ENCODE peak calls at places on chromosomes 12 and 14, in eight cellular contexts. N is HL-60; X is T follicular helper cell; T is ovary; R is AG04450; S is stimulated activated CD4-positive, alpha-beta T cell treated with anti-CD3 and anti-CD28 coated beads, Interleukin-2, amount 100 ng/mL, for 24 hours; L is stimulated activated CD8-positive, alpha-beta memory T cell treated with anti-CD3 and anti-CD28 coated beads, Interleukin-4, amount 100 ng/mL, for 1 hour; J is nephron progenitor cell. C is an unnamed sample.

GRCh38 chr14:28754209-28754985 is 12.2 kb upstream of the FOXG1 start:
- DNase-seq in X (no peak), T (no peak), R (no peak), N (peak), J (peak), S (no peak), L (no peak), C (peak)

GRCh38 chr14:80637726-80638619 is 303.6 kb downstream of the CEP128 start:
- DNase-seq in R (no peak), N (no peak), L (no peak), T (no peak), J (no peak), X (no peak), S (no peak), C (no peak)

GRCh38 chr12:68904351-68904982 is 28.5 kb downstream of the CPM start:
- DNase-seq in J (no peak), L (no peak), R (no peak), X (no peak), S (no peak), N (peak), T (no peak), C (no peak)

GRCh38 chr14:77882098-77882497 is 82.2 kb downstream of the ADCK1 start:
- DNase-seq in R (no peak), L (no peak), J (no peak), X (no peak), T (no peak), S (no peak), N (no peak), C (peak)

GRCh38 chr14:52349731-52350130 is 35.6 kb downstream of the PTGER2 start:
- DNase-seq in L (no peak), S (no peak), J (no peak), X (no peak), R (no peak), T (no peak), N (no peak), C (no peak)

GRCh38 chr14:76977793-76978730 is 50.4 kb downstream of the IRF2BPL start:
- DNase-seq in R (peak), J (no peak), T (peak), S (peak), L (peak), X (peak), N (peak), C (no peak)

GRCh38 chr14:101947577-101947903 is 16.8 kb upstream of the DYNC1H1 start:
- DNase-seq in L (no peak), R (no peak), T (no peak), S (peak), J (no peak), N (no peak), X (peak), C (peak)

GRCh38 chr14:92385561-92385960 is 62.6 kb downstream of the SLC24A4 start:
- DNase-seq in N (no peak), T (no peak), L (no peak), X (no peak), R (no peak), J (no peak), S (no peak), C (no peak)

GRCh38 chr14:100610511-100611217 is 23.4 kb upstream of the BEGAIN start:
- DNase-seq in J (no peak), X (no peak), N (no peak), R (no peak), S (no peak), T (no peak), L (no peak), C (no peak)

GRCh38 chr12:57560516-57560915 is 10.7 kb downstream of the KIF5A start:
- DNase-seq in S (no peak), J (no peak), X (no peak), R (no peak), L (no peak), N (no peak), T (no peak), C (no peak)

GRCh38 chr14:37945959-37946358 is 261.7 kb upstream of the SSTR1 start:
- DNase-seq in J (no peak), R (no peak), L (no peak), T (no peak), N (no peak), S (no peak), X (no peak), C (no peak)

GRCh38 chr14:23160924-23161522 is 22.4 kb downstream of the SLC7A8 start:
- DNase-seq in T (peak), N (peak), R (peak), L (no peak), X (no peak), S (no peak), J (no peak), C (no peak)

GRCh38 chr12:89544730-89545184 is 18.9 kb upstream of the POC1B start:
- DNase-seq in X (no peak), S (no peak), R (no peak), T (no peak), N (no peak), J (peak), L (no peak), C (no peak)

GRCh38 chr12:124588689-124589318 is 21.4 kb upstream of the NCOR2 start:
- DNase-seq in L (no peak), J (no peak), R (no peak), S (peak), T (peak), N (no peak), X (no peak), C (peak)

GRCh38 chr14:71397371-71397770 is 490.1 kb downstream of the PCNX1 start:
- DNase-seq in L (no peak), R (no peak), S (no peak), N (no peak), J (no peak), X (no peak), T (no peak), C (no peak)

GRCh38 chr12:106841471-106842302 is 67.2 kb downstream of the RIC8B start:
- DNase-seq in J (peak), R (no peak), X (peak), S (no peak), N (peak), T (peak), L (no peak), C (peak)

GRCh38 chr14:58193542-58193941 is 6.4 kb upstream of the ACTR10 start:
- DNase-seq in S (no peak), X (no peak), R (no peak), J (no peak), L (no peak), T (no peak), N (no peak), C (no peak)

GRCh38 chr12:55686366-55687010 is 21.2 kb downstream of the ITGA7 start:
- DNase-seq in S (no peak), N (no peak), L (no peak), J (no peak), R (no peak), T (no peak), X (no peak), C (no peak)

GRCh38 chr14:63275611-63276010 is 43.1 kb downstream of the GPHB5 start:
- DNase-seq in N (no peak), S (no peak), L (no peak), X (no peak), T (no peak), R (no peak), J (no peak), C (no peak)

GRCh38 chr14:28831126-28831525 is 64.5 kb downstream of the FOXG1 start:
- DNase-seq in T (no peak), R (no peak), J (no peak), S (no peak), N (no peak), X (no peak), L (no peak), C (no peak)